ENCODE peak calls at places on chromosomes 11 and 22, in seven cellular contexts. M is cardiac muscle cell, R is dorsolateral prefrontal cortex, F is heart left ventricle, H is thoracic aorta, E is fibroblast of mammary gland, D is stomach. S is an unnamed sample.

GRCh38 chr11:3109921-3110706 is 52.9 kb upstream of the CARS1 start:
- DNase-seq in M (peak), R (peak), F (peak), H (peak), E (peak), D (peak), S (peak)

GRCh38 chr11:5420993-5421392 is 918 bp upstream of the OR51Q1 start:
- DNase-seq in M (no peak), R (no peak), F (no peak), H (no peak), E (no peak), D (no peak), S (no peak)

GRCh38 chr11:87859583-87859982 is 315.7 kb downstream of the RAB38 start:
- DNase-seq in M (no peak), R (no peak), F (no peak), H (no peak), E (no peak), D (peak), S (no peak)

GRCh38 chr11:107468596-107468995 is 11.0 kb upstream of the CWF19L2 start:
- DNase-seq in M (peak), R (no peak), F (no peak), H (no peak), E (peak), D (no peak), S (no peak)

GRCh38 chr11:96817488-96817887 is 427.7 kb downstream of the JRKL start:
- DNase-seq in M (peak), R (no peak), F (no peak), H (no peak), E (peak), D (no peak), S (no peak)

GRCh38 chr11:71263391-71263790 is 11.0 kb upstream of the SHANK2 start:
- DNase-seq in M (no peak), R (no peak), F (no peak), H (no peak), E (no peak), D (no peak), S (no peak)

GRCh38 chr11:6602096-6602940 is 1.1 kb downstream of the RRP8 start:
- DNase-seq in M (no peak), R (no peak), F (no peak), H (no peak), E (no peak), D (no peak), S (no peak)

GRCh38 chr11:14350716-14351238 is 8.2 kb downstream of the RRAS2 start:
- DNase-seq in M (no peak), R (no peak), F (no peak), H (no peak), E (no peak), D (no peak), S (no peak)

GRCh38 chr11:60370811-60371297 is 7.5 kb upstream of the MS4A7 start:
- DNase-seq in M (no peak), R (no peak), F (no peak), H (no peak), E (no peak), D (no peak), S (no peak)

GRCh38 chr11:110121204-110121603 is 28.0 kb downstream of the ZC3H12C start:
- DNase-seq in M (peak), R (no peak), F (no peak), H (no peak), E (peak), D (no peak), S (no peak)

GRCh38 chr22:28759861-28760560 is 12.5 kb upstream of the CCDC117 start:
- DNase-seq in M (no peak), R (no peak), F (no peak), H (no peak), E (no peak), D (no peak), S (no peak)
- H3K4me3 ChIP-seq in M (no peak), R (no peak), F (no peak), H (no peak), E (no peak), D (no peak), S (no peak)

GRCh38 chr22:17194213-17194612 is 25.0 kb downstream of the ADA2 start:
- DNase-seq in M (no peak), R (no peak), F (no peak), H (no peak), E (no peak), D (no peak), S (no peak)

GRCh38 chr22:17198188-17199130 is 20.8 kb downstream of the ADA2 start:
- DNase-seq in M (peak), R (no peak), F (peak), H (no peak), E (peak), D (no peak), S (no peak)

GRCh38 chr22:17201285-17201945 is 17.8 kb downstream of the ADA2 start:
- DNase-seq in M (peak), R (no peak), F (no peak), H (no peak), E (peak), D (no peak), S (no peak)

DNA sequence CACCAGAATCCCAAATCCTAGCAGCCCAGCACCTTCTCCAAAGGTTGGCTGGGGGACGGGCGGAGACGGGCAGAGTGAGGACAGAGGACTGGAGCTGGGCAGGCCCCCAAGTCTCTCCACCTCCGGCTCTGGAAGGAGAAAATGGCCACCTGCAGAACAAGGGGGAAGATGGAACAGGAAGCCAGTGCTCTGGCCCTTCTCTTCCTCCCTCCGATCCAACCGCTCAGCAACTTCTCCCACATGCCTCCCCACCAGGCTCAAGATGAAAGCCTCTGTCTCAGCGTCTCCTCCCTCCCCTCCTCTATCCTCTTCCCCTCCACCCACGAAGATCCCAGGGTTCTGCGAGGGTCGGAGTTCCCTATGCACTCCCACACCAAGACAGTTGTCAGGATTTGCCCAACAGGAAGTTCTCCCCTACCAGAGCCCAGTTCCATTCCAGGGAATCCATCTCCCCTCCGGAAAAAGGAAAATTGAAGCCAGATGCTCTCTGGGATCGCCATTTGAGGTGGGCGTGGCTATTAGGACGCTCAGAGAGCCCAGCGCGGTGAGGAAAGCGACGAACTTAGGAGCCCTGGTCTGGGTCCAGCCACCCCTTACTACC is 20.0 kb downstream of the ADA2 start:
- DNase-seq in M (peak), R (no peak), F (peak), H (no peak), E (peak), D (no peak), S (no peak)
- H3K4me3 ChIP-seq in M (no peak), R (peak), F (peak), H (peak), E (peak), D (peak), S (peak)

GRCh38 chr11:94400075-94400838 is 962 bp downstream of the GPR83 start:
- DNase-seq in M (no peak), R (no peak), F (no peak), H (no peak), E (no peak), D (no peak), S (no peak)

GRCh38 chr11:94405062-94405461 is 3.8 kb upstream of the GPR83 start:
- DNase-seq in M (no peak), R (no peak), F (no peak), H (no peak), E (no peak), D (no peak), S (no peak)

GRCh38 chr11:94400839-94401772 is at the start of gene GPR83:
- DNase-seq in M (peak), R (peak), F (no peak), H (no peak), E (no peak), D (no peak), S (no peak)

GRCh38 chr11:94402355-94402754 is 1.1 kb upstream of the GPR83 start:
- DNase-seq in M (no peak), R (no peak), F (no peak), H (no peak), E (no peak), D (no peak), S (no peak)

DNA sequence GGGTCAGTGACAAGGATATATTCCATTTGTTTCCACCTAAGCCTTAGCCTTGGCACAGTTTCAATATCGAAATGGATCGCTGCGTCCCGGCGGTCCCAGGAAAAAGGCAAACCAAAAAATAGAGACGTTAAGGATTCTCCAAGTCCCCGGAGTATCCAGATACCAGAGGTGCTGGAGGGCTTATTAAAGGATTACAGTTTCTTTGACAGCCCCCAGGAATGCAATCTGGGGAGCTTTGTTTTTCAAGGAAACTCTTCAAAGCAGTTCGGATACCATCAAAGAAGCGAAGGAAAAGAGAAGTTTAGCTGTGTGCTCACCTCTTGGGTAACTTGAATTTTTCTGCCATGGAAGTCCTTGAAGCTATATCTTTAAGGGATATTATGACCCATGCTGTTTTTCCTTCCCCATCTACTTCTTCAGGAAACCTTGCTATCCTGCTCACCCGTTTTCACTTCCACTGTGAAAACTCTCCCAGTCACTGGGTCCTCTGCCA is 600 bp upstream of the GPR83 start:
- DNase-seq in M (no peak), R (no peak), F (no peak), H (no peak), E (no peak), D (no peak), S (no peak)
- H3K4me3 ChIP-seq in M (peak), R (peak), F (peak), H (peak), E (peak), D (peak), S (peak)

GRCh38 chr11:16603245-16603644 is 135.2 kb upstream of the C11orf58 start:
- DNase-seq in M (no peak), R (no peak), F (peak), H (no peak), E (no peak), D (no peak), S (no peak)
- H3K4me3 ChIP-seq in M (no peak), R (peak), F (peak), H (no peak), E (no peak), D (no peak), S (peak)

DNA sequence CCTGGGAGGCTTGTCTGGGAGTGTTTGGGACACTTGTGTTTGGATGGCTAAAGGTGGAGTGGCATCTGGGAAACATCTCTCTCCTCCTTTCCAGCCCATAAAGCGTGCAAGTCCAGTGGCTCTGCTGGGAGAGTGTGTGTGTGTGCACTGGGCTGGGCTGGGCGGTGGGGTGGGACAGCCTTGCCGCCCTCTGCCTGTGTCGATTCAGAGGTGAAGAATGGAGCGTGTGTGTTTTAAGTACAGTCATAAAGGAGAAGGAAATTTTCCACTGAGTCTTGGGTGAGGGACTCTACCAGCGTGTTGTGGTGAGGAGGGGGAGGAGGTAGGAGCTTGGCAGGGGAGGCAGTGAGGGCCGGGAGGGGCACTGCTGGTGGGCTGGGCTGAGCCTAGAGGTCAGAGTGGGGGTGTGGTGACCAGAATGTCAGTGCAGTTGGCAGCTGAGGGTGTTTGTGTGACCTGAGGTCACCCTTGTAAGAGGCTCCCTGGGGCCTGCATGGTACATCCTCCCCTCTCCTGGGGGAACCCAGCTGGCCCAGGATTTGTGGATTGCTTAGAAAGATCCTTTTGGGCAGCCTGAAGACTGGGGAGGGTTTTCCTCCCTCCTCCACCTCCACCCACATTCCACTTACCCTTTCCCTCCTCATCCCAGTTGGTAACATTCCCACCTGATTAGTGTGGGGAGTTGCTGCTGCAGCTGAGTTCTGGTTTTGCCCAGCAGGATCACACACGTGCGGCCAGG is 1.7 kb downstream of the TIMP3 start:
- DNase-seq in M (no peak), R (no peak), F (peak), H (no peak), E (peak), D (no peak), S (peak)
- H3K4me3 ChIP-seq in M (peak), R (peak), F (peak), H (peak), E (peak), D (peak), S (peak)